ENCODE peak calls at places on chromosomes 13 and 19, in four cellular contexts. H, U, S and P are unnamed samples.

GRCh38 chr13:51134763-51135365 is 23.8 kb upstream of the C13orf42 start:
- DNase-seq in H (no peak), U (no peak), S (no peak), P (no peak)

GRCh38 chr13:109214393-109214792 is 572.0 kb downstream of the IRS2 start:
- DNase-seq in S (no peak), U (no peak), H (no peak), P (no peak)

GRCh38 chr19:4012092-4012974 is 4.8 kb downstream of the PIAS4 start:
- DNase-seq in S (no peak), U (no peak), H (no peak), P (no peak)

GRCh38 chr13:28849441-28849840 is 29.3 kb downstream of the MTUS2 start:
- DNase-seq in S (no peak), H (no peak), U (no peak), P (no peak)

GRCh38 chr13:94534171-94534570 is 54.7 kb upstream of the DCT start:
- DNase-seq in S (no peak), U (no peak), H (no peak), P (no peak)

GRCh38 chr13:26327905-26328304 is 74.0 kb downstream of the CDK8 start:
- DNase-seq in U (no peak), S (peak), H (no peak), P (no peak)

GRCh38 chr19:48859711-48860572 is 8.5 kb downstream of the PLEKHA4 start:
- DNase-seq in S (peak), H (peak), U (no peak), P (no peak)

GRCh38 chr13:53151692-53152421 is 123.2 kb downstream of the OLFM4 start:
- DNase-seq in S (no peak), H (peak), U (peak), P (peak)

GRCh38 chr13:29059837-29060236 is 239.7 kb downstream of the MTUS2 start:
- DNase-seq in H (no peak), U (no peak), S (no peak), P (no peak)

GRCh38 chr19:2516727-2517126 is 40.8 kb downstream of the GADD45B start:
- DNase-seq in S (no peak), H (no peak), U (no peak), P (no peak)

GRCh38 chr13:98207411-98207810 is 30.3 kb upstream of the RNF113B start:
- DNase-seq in S (no peak), U (peak), H (no peak), P (peak)

GRCh38 chr13:88526186-88526852 is 855.1 kb downstream of the SLITRK5 start:
- DNase-seq in U (no peak), S (no peak), H (peak), P (no peak)

GRCh38 chr13:111206148-111206547 is 91.0 kb downstream of the ARHGEF7 start:
- DNase-seq in S (no peak), U (no peak), H (peak), P (no peak)

GRCh38 chr19:17779281-17779930 is 15.5 kb upstream of the B3GNT3 start:
- DNase-seq in U (no peak), H (peak), S (peak), P (peak)

GRCh38 chr19:27741236-27741635 is 1471.7 kb downstream of the UQCRFS1 start:
- DNase-seq in H (no peak), S (no peak), U (no peak), P (no peak)

GRCh38 chr19:52600639-52601024 is 30.5 kb downstream of the ZNF701 start:
- DNase-seq in U (no peak), H (peak), S (no peak), P (no peak)

GRCh38 chr13:20181180-20181579 is 11.6 kb downstream of the GJB2 start:
- DNase-seq in U (no peak), H (no peak), S (no peak), P (no peak)

GRCh38 chr19:6766357-6767080 is 716 bp downstream of the SH2D3A start:
- DNase-seq in U (no peak), H (no peak), S (no peak), P (no peak)

GRCh38 chr19:35154535-35155406 is at the start of gene FXYD5:
- DNase-seq in U (peak), H (peak), S (peak), P (peak)

GRCh38 chr19:40223135-40223822 is 3.2 kb downstream of the CCNP start:
- DNase-seq in U (no peak), H (peak), S (peak), P (no peak)

GRCh38 chr19:18119243-18120105 is 21.9 kb downstream of the MAST3 start:
- DNase-seq in H (peak), S (no peak), U (no peak), P (no peak)

GRCh38 chr19:18469245-18470107 is 31.5 kb upstream of the ISYNA1 start:
- DNase-seq in U (peak), S (peak), H (peak), P (peak)

GRCh38 chr13:34721631-34722144 is 220.4 kb upstream of the NBEA start:
- DNase-seq in H (no peak), U (no peak), S (peak), P (no peak)

GRCh38 chr13:29654807-29655547 is 59.5 kb upstream of the SLC7A1 start:
- DNase-seq in S (peak), H (no peak), U (peak), P (peak)

GRCh38 chr19:33302974-33303790 is 848 bp upstream of the CEBPA start:
- DNase-seq in U (peak), S (peak), H (peak), P (peak)

GRCh38 chr13:109389892-109390345 is 396.5 kb downstream of the IRS2 start:
- DNase-seq in U (no peak), S (no peak), H (no peak), P (peak)

GRCh38 chr13:77544365-77544764 is 8.9 kb downstream of the SCEL start:
- DNase-seq in U (peak), H (no peak), S (peak), P (peak)

GRCh38 chr13:101489635-101490034 is 37.2 kb downstream of the ITGBL1 start:
- DNase-seq in S (peak), U (peak), H (no peak), P (no peak)

GRCh38 chr19:49116544-49116943 is 2.4 kb downstream of the LIN7B start:
- DNase-seq in U (no peak), S (no peak), H (no peak), P (no peak)

GRCh38 chr13:101453784-101454201 is 1.3 kb downstream of the ITGBL1 start:
- DNase-seq in H (peak), S (peak), U (no peak), P (no peak)

GRCh38 chr19:35468637-35469036 is 20.6 kb downstream of the FFAR2 start:
- DNase-seq in U (peak), S (peak), H (peak), P (peak)

GRCh38 chr13:36370108-36370429 is 23.9 kb upstream of the SPART start:
- DNase-seq in U (no peak), S (no peak), H (no peak), P (no peak)

GRCh38 chr19:38845374-38846024 is 4.3 kb downstream of the HNRNPL start:
- DNase-seq in U (no peak), H (no peak), S (no peak), P (no peak)

GRCh38 chr13:53311561-53311960 is 282.9 kb downstream of the OLFM4 start:
- DNase-seq in S (no peak), U (no peak), H (peak), P (no peak)

GRCh38 chr13:24251525-24251924 is 57.9 kb upstream of the C1QTNF9 start:
- DNase-seq in S (no peak), H (no peak), U (no peak), P (no peak)

GRCh38 chr13:46609726-46610125 is 56.8 kb downstream of the LRCH1 start:
- DNase-seq in S (no peak), U (no peak), H (no peak), P (no peak)

GRCh38 chr19:43408043-43408442 is 6.6 kb upstream of the TEX101 start:
- DNase-seq in H (peak), U (no peak), S (no peak), P (no peak)

GRCh38 chr13:33676700-33677048 is 141.3 kb upstream of the RFC3 start:
- DNase-seq in S (peak), H (peak), U (peak), P (peak)